ENCODE peak calls at places on chromosomes 16 and 17, in four cellular contexts. One of them, this sample, is unnamed.

GRCh38 chr17:9924735-9925191 is 19.7 kb upstream of the RCVRN start:
- DNase-seq in HCT116: peak
- DNase-seq in K562: peak
- DNase-seq in HepG2: peak
- DNase-seq in this sample: no peak

GRCh38 chr16:68781784-68782183 is 44.7 kb downstream of the CDH1 start:
- DNase-seq in HCT116: no peak
- DNase-seq in K562: no peak
- DNase-seq in HepG2: no peak
- DNase-seq in this sample: no peak

GRCh38 chr16:71249399-71249798 is 18.9 kb upstream of the HYDIN start:
- DNase-seq in HCT116: no peak
- DNase-seq in K562: peak
- DNase-seq in HepG2: no peak
- DNase-seq in this sample: no peak

GRCh38 chr17:78105551-78105950 is 23.0 kb downstream of the TMC6 start:
- DNase-seq in HCT116: no peak
- DNase-seq in K562: no peak
- DNase-seq in HepG2: peak
- DNase-seq in this sample: no peak

GRCh38 chr17:57606111-57606875 is 138.8 kb downstream of the CCDC182 start:
- DNase-seq in HCT116: no peak
- DNase-seq in K562: no peak
- DNase-seq in HepG2: no peak
- DNase-seq in this sample: no peak

GRCh38 chr17:37176683-37177082 is 199.1 kb upstream of the C17orf78 start:
- DNase-seq in HCT116: no peak
- DNase-seq in K562: no peak
- DNase-seq in HepG2: no peak
- DNase-seq in this sample: no peak

GRCh38 chr17:36594626-36595401 is 3.1 kb downstream of the DHRS11 start:
- DNase-seq in HCT116: no peak
- DNase-seq in K562: peak
- DNase-seq in HepG2: no peak
- DNase-seq in this sample: no peak

GRCh38 chr17:8116779-8117178 is 1.5 kb downstream of the ALOXE3 start:
- DNase-seq in HCT116: no peak
- DNase-seq in K562: no peak
- DNase-seq in HepG2: no peak
- DNase-seq in this sample: no peak

GRCh38 chr16:23254338-23254737 is 47.8 kb upstream of the SCNN1B start:
- DNase-seq in HCT116: no peak
- DNase-seq in K562: no peak
- DNase-seq in HepG2: no peak
- DNase-seq in this sample: no peak

GRCh38 chr17:40301315-40301714 is 7.7 kb upstream of the RARA start:
- DNase-seq in HCT116: no peak
- DNase-seq in K562: no peak
- DNase-seq in HepG2: no peak
- DNase-seq in this sample: no peak

GRCh38 chr17:56982312-56982711 is 4.4 kb downstream of the SCPEP1 start:
- DNase-seq in HCT116: no peak
- DNase-seq in K562: peak
- DNase-seq in HepG2: no peak
- DNase-seq in this sample: no peak

GRCh38 chr17:5381542-5381941 is 37.9 kb downstream of the NUP88 start:
- DNase-seq in HCT116: no peak
- DNase-seq in K562: no peak
- DNase-seq in HepG2: no peak
- DNase-seq in this sample: no peak

GRCh38 chr16:67882374-67883145 is 2.1 kb upstream of the NRN1L start:
- DNase-seq in HCT116: no peak
- DNase-seq in K562: no peak
- DNase-seq in HepG2: no peak
- DNase-seq in this sample: no peak

GRCh38 chr17:45277992-45278391 is 16.1 kb upstream of the SPATA32 start:
- DNase-seq in HCT116: no peak
- DNase-seq in K562: no peak
- DNase-seq in HepG2: no peak
- DNase-seq in this sample: no peak

GRCh38 chr17:2688351-2689342 is 22.9 kb downstream of the CLUH start:
- DNase-seq in HCT116: no peak
- DNase-seq in K562: peak
- DNase-seq in HepG2: peak
- DNase-seq in this sample: peak

GRCh38 chr17:20156196-20157077 is 147.3 kb downstream of the SPECC1 start:
- DNase-seq in HCT116: peak
- DNase-seq in K562: peak
- DNase-seq in HepG2: peak
- DNase-seq in this sample: no peak

GRCh38 chr16:88960516-88960915 is 16.5 kb downstream of the CBFA2T3 start:
- DNase-seq in HCT116: no peak
- DNase-seq in K562: no peak
- DNase-seq in HepG2: no peak
- DNase-seq in this sample: no peak

GRCh38 chr17:71467719-71468118 is 653.1 kb upstream of the SOX9 start:
- DNase-seq in HCT116: no peak
- DNase-seq in K562: no peak
- DNase-seq in HepG2: no peak
- DNase-seq in this sample: no peak

GRCh38 chr17:59377410-59377809 is 46.0 kb downstream of the YPEL2 start:
- DNase-seq in HCT116: no peak
- DNase-seq in K562: no peak
- DNase-seq in HepG2: no peak
- DNase-seq in this sample: no peak

GRCh38 chr17:81025756-81026155 is 9.2 kb upstream of the BAIAP2 start:
- DNase-seq in HCT116: no peak
- DNase-seq in K562: no peak
- DNase-seq in HepG2: no peak
- DNase-seq in this sample: no peak

GRCh38 chr16:58096249-58096648 is 32.9 kb downstream of the CFAP20 start:
- DNase-seq in HCT116: no peak
- DNase-seq in K562: peak
- DNase-seq in HepG2: no peak
- DNase-seq in this sample: no peak

GRCh38 chr16:56286819-56287218 is 95.5 kb downstream of the GNAO1 start:
- DNase-seq in HCT116: no peak
- DNase-seq in K562: no peak
- DNase-seq in HepG2: no peak
- DNase-seq in this sample: no peak

GRCh38 chr16:89319883-89320716 is 102.6 kb downstream of the ZNF778 start:
- DNase-seq in HCT116: no peak
- DNase-seq in K562: peak
- DNase-seq in HepG2: peak
- DNase-seq in this sample: no peak

GRCh38 chr16:73584157-73584556 is 536.2 kb upstream of the ZFHX3 start:
- DNase-seq in HCT116: no peak
- DNase-seq in K562: no peak
- DNase-seq in HepG2: no peak
- DNase-seq in this sample: no peak

GRCh38 chr16:75079346-75079926 is 37.1 kb downstream of the LDHD start:
- DNase-seq in HCT116: no peak
- DNase-seq in K562: no peak
- DNase-seq in HepG2: no peak
- DNase-seq in this sample: no peak

GRCh38 chr16:49054606-49055005 is 227.0 kb downstream of the CBLN1 start:
- DNase-seq in HCT116: no peak
- DNase-seq in K562: no peak
- DNase-seq in HepG2: no peak
- DNase-seq in this sample: no peak

GRCh38 chr17:32111141-32111771 is 31.0 kb upstream of the RHOT1 start:
- DNase-seq in HCT116: no peak
- DNase-seq in K562: peak
- DNase-seq in HepG2: peak
- DNase-seq in this sample: peak

GRCh38 chr16:54102888-54103866 is 183.4 kb downstream of the IRX3 start:
- DNase-seq in HCT116: no peak
- DNase-seq in K562: no peak
- DNase-seq in HepG2: peak
- DNase-seq in this sample: no peak

GRCh38 chr16:27460213-27460612 is 58.2 kb downstream of the IL21R start:
- DNase-seq in HCT116: no peak
- DNase-seq in K562: no peak
- DNase-seq in HepG2: no peak
- DNase-seq in this sample: no peak

GRCh38 chr16:2428051-2428786 is 1.0 kb upstream of the CCNF start:
- DNase-seq in HCT116: no peak
- DNase-seq in K562: peak
- DNase-seq in HepG2: no peak
- DNase-seq in this sample: no peak

GRCh38 chr16:58010886-58011285 is 9.7 kb downstream of the USB1 start:
- DNase-seq in HCT116: no peak
- DNase-seq in K562: no peak
- DNase-seq in HepG2: no peak
- DNase-seq in this sample: no peak

DNA sequence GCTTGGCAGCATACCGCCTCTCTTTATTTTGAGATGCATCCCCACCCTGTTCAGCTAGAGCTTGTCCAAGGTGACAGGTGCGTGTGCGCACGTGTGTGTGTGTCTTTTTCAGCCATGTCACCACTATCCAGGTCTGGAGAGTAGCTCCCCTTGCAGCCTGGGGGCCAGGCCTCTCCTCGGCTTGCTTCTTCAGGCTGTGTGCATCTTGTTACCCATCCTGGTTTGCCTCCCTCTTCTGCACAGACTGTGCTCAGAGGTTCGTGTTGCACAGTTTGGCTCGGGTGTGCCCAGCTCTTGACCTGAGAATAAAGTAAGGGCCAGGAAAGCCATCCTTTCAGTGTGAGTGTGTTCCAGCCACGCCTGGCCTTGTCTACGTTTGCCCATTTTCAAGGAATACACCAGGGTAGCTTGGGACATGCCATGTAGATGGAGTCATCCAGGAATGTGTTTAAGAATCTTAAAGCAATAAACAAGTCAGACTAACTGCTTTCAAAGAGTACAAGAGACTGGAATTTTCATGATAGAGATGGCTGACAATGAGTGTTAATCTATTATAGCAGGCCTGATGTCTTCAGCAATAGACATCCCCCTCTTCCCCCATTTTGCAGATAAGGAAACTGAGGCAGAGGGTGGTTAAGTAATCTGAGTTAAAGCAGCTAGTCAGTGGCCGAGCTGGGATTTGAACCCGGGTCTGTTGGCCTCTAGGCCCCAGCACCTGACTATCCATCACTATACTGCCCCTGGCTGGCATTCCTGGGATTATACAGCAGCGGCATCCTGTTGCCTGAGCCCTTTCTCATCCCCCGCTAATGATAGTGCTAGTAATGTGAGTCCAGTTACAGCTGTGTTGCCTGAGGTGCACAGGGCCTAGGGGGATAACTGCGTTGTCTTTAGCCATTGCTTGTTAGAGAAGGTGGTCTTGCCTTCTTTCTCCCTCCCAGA is 77.9 kb downstream of the KSR1 start:
- DNase-seq in HCT116: no peak
- DNase-seq in K562: no peak
- DNase-seq in HepG2: no peak
- DNase-seq in this sample: no peak
- TF ChIP-seq FOSL1 in HCT116: no peak
- TF ChIP-seq FOSL1 in K562: no peak
- TF ChIP-seq FOSL1 in HepG2: no peak
- TF ChIP-seq FOSL1 in this sample: no peak

GRCh38 chr17:75773808-75774470 is 8.9 kb upstream of the GALK1 start:
- DNase-seq in HCT116: no peak
- DNase-seq in K562: no peak
- DNase-seq in HepG2: no peak
- DNase-seq in this sample: no peak
- TF ChIP-seq FOSL1 in HCT116: no peak
- TF ChIP-seq FOSL1 in K562: no peak
- TF ChIP-seq FOSL1 in HepG2: no peak
- TF ChIP-seq FOSL1 in this sample: no peak

DNA sequence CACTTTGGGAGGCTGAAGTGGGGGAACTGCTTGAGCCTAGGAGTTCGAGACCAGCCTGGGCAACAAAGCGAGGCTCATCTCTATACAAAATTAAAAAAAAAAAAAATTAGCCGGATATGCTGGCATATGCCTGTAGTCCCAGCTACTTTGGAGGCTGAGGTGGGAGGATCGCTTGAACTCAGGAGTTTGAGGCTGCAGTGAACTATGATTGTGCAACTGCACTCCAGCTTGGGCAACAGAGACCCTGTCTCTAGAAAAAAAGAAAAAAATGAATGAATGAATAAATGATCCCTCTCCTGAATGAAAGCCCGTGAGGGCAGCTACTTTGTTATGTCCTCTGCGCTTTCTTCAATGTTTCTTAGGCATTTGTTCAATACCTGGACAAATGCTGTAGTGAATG is 27.7 kb upstream of the DHX8 start:
- DNase-seq in HCT116: no peak
- DNase-seq in K562: no peak
- DNase-seq in HepG2: no peak
- DNase-seq in this sample: no peak
- TF ChIP-seq FOSL1 in HCT116: no peak
- TF ChIP-seq FOSL1 in K562: no peak
- TF ChIP-seq FOSL1 in HepG2: no peak
- TF ChIP-seq FOSL1 in this sample: no peak

GRCh38 chr16:85307552-85308364 is 195.5 kb upstream of the CIBAR2 start:
- DNase-seq in HCT116: no peak
- DNase-seq in K562: no peak
- DNase-seq in HepG2: peak
- DNase-seq in this sample: no peak

GRCh38 chr16:85306793-85307551 is 194.7 kb upstream of the CIBAR2 start:
- DNase-seq in HCT116: no peak
- DNase-seq in K562: no peak
- DNase-seq in HepG2: no peak
- DNase-seq in this sample: no peak

GRCh38 chr16:85308585-85309540 is 196.6 kb upstream of the CIBAR2 start:
- DNase-seq in HCT116: no peak
- DNase-seq in K562: no peak
- DNase-seq in HepG2: no peak
- DNase-seq in this sample: no peak

GRCh38 chr16:85304337-85304736 is 192.1 kb upstream of the CIBAR2 start:
- DNase-seq in HCT116: no peak
- DNase-seq in K562: no peak
- DNase-seq in HepG2: no peak
- DNase-seq in this sample: no peak

DNA sequence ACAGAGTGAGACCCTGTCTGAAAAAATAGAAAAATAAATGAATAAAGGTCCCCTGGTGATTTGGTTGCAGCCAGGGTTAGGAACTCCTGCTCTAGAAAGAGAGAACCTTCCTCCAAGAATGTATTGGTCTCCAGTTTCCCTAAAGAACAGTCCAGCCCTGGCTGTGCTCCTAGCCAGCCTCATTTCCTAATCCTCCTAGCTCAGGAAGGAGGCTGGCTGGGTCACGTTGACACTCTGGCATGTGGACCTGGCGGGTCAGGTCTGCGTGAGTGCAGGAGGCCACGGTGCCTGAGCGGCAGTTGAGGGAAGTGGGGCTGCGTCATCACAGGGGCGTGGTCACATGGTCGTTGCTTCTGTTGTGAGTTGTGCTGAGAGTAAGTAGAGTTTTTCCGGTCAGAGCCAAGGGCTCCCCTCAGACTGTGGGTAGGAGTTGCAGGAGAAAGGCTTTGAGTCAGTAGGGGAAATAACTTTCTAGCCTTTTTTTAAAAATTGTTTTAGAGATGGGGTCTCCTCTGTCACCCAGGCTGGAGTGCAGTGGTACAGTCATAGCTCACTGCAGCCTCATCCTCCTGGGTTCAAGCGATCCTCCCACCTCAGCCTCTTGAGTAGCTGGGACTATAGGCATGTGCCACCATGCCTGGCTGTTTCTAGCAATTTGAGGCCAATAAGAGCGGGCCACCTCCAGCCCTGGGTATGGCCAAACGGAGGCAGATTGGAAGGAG is 194.0 kb upstream of the CIBAR2 start:
- DNase-seq in HCT116: peak
- DNase-seq in K562: peak
- DNase-seq in HepG2: peak
- DNase-seq in this sample: no peak
- TF ChIP-seq FOSL1 in HCT116: no peak
- TF ChIP-seq FOSL1 in K562: peak
- TF ChIP-seq FOSL1 in HepG2: no peak
- TF ChIP-seq FOSL1 in this sample: no peak

This sample was measured in H1.